ENCODE peak calls at places on chromosomes 11 and 22, in six cellular contexts. V is A549, I is endothelial cell of umbilical vein, Z is WTC11, X is HCT116, F is GM12878. O is an unnamed sample.
A peak's percentile ranks its signal among the peaks of the same experiment; 100 is the strongest.

GRCh38 chr11:120058931-120059330 is 79.0 kb downstream of the TRIM29 start:
- DNase-seq in V (no peak), I (no peak), Z (no peak), X (no peak), F (no peak), O (no peak)

GRCh38 chr11:109733245-109733644 is 311.3 kb downstream of the C11orf87 start:
- DNase-seq in V (no peak), I (no peak), Z (no peak), X (no peak), F (no peak), O (no peak)

GRCh38 chr11:72947229-72947628 is 133.0 kb downstream of the ATG16L2 start:
- DNase-seq in V (no peak), I (no peak), Z (no peak), X (no peak), F (no peak), O (no peak)

GRCh38 chr11:33089776-33090175 is 50.4 kb downstream of the TCP11L1 start:
- DNase-seq in V (peak; percentile 17), I (no peak), Z (no peak), X (no peak), F (no peak), O (no peak)

GRCh38 chr11:15938983-15939382 is 417.4 kb downstream of the SOX6 start:
- DNase-seq in V (no peak), I (no peak), Z (no peak), X (no peak), F (no peak), O (no peak)

GRCh38 chr11:69910519-69911309 is 91.5 kb upstream of the FGF3 start:
- DNase-seq in V (no peak), I (no peak), Z (peak; percentile 6), X (no peak), F (no peak), O (no peak)

GRCh38 chr11:78787696-78788095 is 213.0 kb upstream of the NARS2 start:
- DNase-seq in V (no peak), I (no peak), Z (no peak), X (no peak), F (no peak), O (no peak)

GRCh38 chr11:32137263-32137662 is 46.4 kb downstream of the RCN1 start:
- DNase-seq in V (peak; percentile 70), I (peak; percentile 81), Z (no peak), X (peak; percentile 34), F (no peak), O (no peak)

GRCh38 chr11:70744396-70745185 is 346.3 kb downstream of the CTTN start:
- DNase-seq in V (no peak), I (no peak), Z (no peak), X (no peak), F (no peak), O (no peak)

GRCh38 chr11:117520201-117520600 is 192.5 kb downstream of the CEP164 start:
- DNase-seq in V (no peak), I (no peak), Z (no peak), X (no peak), F (no peak), O (no peak)

GRCh38 chr11:29119691-29120328 is 897.0 kb downstream of the KCNA4 start:
- DNase-seq in V (peak; percentile 86), I (peak; percentile 99), Z (no peak), X (no peak), F (no peak), O (no peak)

GRCh38 chr22:19488884-19489843 is 9.4 kb downstream of the CDC45 start:
- DNase-seq in V (peak; percentile 14), I (peak; percentile 25), Z (no peak), X (no peak), F (no peak), O (no peak)

GRCh38 chr11:5129457-5129877 is 8.7 kb downstream of the OR52A5 start:
- DNase-seq in V (no peak), I (no peak), Z (no peak), X (no peak), F (no peak), O (no peak)

GRCh38 chr22:17191163-17191562 is 28.1 kb downstream of the ADA2 start:
- DNase-seq in V (no peak), I (no peak), Z (no peak), X (no peak), F (no peak), O (no peak)
- TF ChIP-seq MAX in V (no peak), I (no peak), Z (no peak), X (no peak), F (no peak), O (no peak)

GRCh38 chr11:10407749-10408472 is 47.2 kb upstream of the AMPD3 start:
- DNase-seq in V (no peak), I (no peak), Z (no peak), X (no peak), F (no peak), O (no peak)
- TF ChIP-seq MAX in V (no peak), I (no peak), Z (no peak), X (peak; percentile 9), F (no peak), O (no peak)

GRCh38 chr11:76030973-76031590 is 175.2 kb downstream of the WNT11 start:
- DNase-seq in V (peak; percentile 37), I (no peak), Z (no peak), X (no peak), F (no peak), O (peak; percentile 53)

GRCh38 chr11:76025817-76026216 is 180.5 kb downstream of the WNT11 start:
- DNase-seq in V (no peak), I (no peak), Z (no peak), X (no peak), F (no peak), O (no peak)

GRCh38 chr11:76026862-76027261 is 179.4 kb downstream of the WNT11 start:
- DNase-seq in V (no peak), I (no peak), Z (no peak), X (no peak), F (no peak), O (no peak)

GRCh38 chr11:76033699-76034098 is 172.6 kb downstream of the WNT11 start:
- DNase-seq in V (no peak), I (no peak), Z (no peak), X (no peak), F (peak; percentile 16), O (no peak)

DNA sequence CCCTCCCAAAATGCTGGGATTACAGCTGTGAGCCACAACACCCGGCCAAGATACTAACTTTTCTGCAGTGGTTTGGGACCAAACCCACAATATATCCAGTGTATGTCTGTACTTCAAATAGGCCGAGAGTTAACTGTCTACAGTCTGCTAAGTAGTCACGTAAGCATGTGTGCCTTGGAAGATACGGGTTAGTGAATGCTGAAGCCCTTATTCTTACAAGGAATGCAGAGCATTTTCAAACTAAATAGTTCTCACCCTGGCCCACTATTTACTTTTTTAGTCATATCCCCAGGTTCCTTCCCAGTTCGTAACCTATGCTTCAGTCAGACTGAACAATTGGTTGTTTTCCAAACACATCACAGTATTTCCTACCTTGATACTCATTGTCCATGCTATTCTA is 176.0 kb downstream of the WNT11 start:
- DNase-seq in V (peak; percentile 93), I (peak; percentile 96), Z (no peak), X (no peak), F (no peak), O (no peak)
- TF ChIP-seq MAX in V (peak; percentile 70), I (no peak), Z (no peak), X (no peak), F (no peak), O (no peak)

GRCh38 chr11:64896448-64897022 is 18.1 kb upstream of the EHD1 start:
- DNase-seq in V (no peak), I (no peak), Z (no peak), X (no peak), F (no peak), O (no peak)
- TF ChIP-seq MAX in V (no peak), I (no peak), Z (no peak), X (no peak), F (no peak), O (no peak)

GRCh38 chr11:128251140-128251539 is 336.2 kb downstream of the ETS1 start:
- DNase-seq in V (no peak), I (no peak), Z (no peak), X (no peak), F (no peak), O (no peak)
- TF ChIP-seq MAX in V (no peak), I (no peak), Z (no peak), X (no peak), F (no peak), O (no peak)

DNA sequence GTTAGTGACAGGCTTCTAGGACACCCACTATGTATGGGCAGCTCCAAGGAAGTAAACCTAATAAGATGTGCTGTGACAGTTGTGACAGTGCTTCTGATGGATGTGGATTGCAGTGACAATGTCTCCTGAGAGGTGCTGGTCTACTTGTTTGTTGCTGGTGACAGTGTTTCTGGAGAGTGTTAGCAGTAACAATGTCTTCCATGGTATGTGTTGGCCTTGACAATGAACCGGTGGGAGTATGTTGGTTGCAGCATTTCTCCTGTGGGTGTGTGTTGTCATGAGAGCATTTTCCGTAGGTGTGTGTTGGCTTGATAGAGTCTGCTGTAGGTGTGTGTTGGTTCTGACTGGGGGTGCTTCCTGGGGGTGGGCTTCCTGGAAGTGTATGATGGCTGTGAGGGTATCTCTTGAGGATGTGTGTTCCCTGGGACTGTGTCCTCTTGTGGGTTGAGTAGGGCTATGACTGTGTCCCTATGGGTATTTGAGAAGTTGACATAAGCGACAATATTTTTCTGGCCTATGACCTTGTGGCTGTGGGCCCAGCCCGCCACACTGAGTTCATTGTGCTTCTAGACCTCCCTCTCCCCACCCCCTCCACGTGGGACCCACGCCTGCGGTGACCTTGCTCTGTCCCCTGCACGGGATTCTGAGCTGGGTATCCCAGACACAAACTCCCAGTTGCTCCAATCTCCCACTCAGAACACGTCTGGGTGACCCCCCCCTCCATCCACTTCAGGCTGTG is 1.2 kb downstream of the DCHS1 start:
- DNase-seq in V (no peak), I (no peak), Z (no peak), X (no peak), F (no peak), O (no peak)
- TF ChIP-seq MAX in V (no peak), I (no peak), Z (no peak), X (no peak), F (no peak), O (no peak)

GRCh38 chr22:33331017-33331416 is 272.8 kb upstream of the SYN3 start:
- DNase-seq in V (no peak), I (no peak), Z (no peak), X (no peak), F (no peak), O (no peak)

GRCh38 chr22:33327348-33327860 is 269.2 kb upstream of the SYN3 start:
- DNase-seq in V (no peak), I (no peak), Z (no peak), X (no peak), F (no peak), O (no peak)

GRCh38 chr22:33330534-33330933 is 272.4 kb upstream of the SYN3 start:
- DNase-seq in V (no peak), I (no peak), Z (no peak), X (no peak), F (no peak), O (no peak)

GRCh38 chr22:33328789-33329296 is 270.7 kb upstream of the SYN3 start:
- DNase-seq in V (peak; percentile 74), I (no peak), Z (no peak), X (no peak), F (no peak), O (peak; percentile 21)

DNA sequence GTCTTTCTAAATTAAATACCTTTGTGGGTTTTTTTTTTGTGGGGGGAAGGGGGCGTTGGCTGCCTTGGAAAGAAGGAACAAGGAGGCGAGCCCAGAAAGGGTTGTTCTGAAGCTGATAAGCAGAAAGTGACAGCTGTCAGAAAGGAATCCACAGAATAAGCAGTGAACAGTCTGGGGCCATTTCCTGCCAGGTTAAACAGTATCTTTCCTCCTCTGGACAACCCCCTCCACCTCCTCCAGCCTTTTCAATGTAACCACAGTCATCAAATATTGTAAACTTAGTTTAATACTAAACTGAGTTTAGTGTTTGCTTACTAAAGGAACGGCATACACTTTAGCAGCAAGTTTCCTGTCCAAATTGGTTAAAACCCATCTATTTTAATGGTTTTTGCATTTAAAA is 271.2 kb upstream of the SYN3 start:
- DNase-seq in V (peak; percentile 55), I (no peak), Z (no peak), X (no peak), F (no peak), O (no peak)
- TF ChIP-seq MAX in V (no peak), I (no peak), Z (no peak), X (no peak), F (no peak), O (no peak)